ENCODE peak calls at places on chromosomes 4 and X, in six cellular contexts. C is AG10803, O is NCI-H2029, G is ecto neural progenitor cell, K is NCI-H1417, N is mucosa of gallbladder. P is an unnamed sample.

GRCh38 chrX:53354669-53355068 is 67.8 kb downstream of the SMC1A start:
- DNase-seq in C (no peak), G (no peak), O (no peak), N (no peak), K (no peak), P (no peak)

GRCh38 chr4:72375050-72375736 is 193.8 kb downstream of the ADAMTS3 start:
- DNase-seq in G (no peak), O (no peak), N (no peak), K (no peak), C (peak; percentile 94), P (no peak)

GRCh38 chr4:157444014-157444413 is 223.5 kb downstream of the GRIA2 start:
- DNase-seq in O (no peak), C (no peak), K (no peak), G (no peak), N (no peak), P (no peak)

GRCh38 chr4:164193676-164194075 is 560.3 kb upstream of the SMIM31 start:
- DNase-seq in G (no peak), N (no peak), K (no peak), C (no peak), O (no peak), P (no peak)

GRCh38 chr4:152534541-152535231 is 1.2 kb downstream of the FBXW7 start:
- DNase-seq in O (no peak), C (peak; percentile 12), N (peak; percentile 33), G (peak; percentile 57), K (peak; percentile 48), P (peak; percentile 62)

GRCh38 chr4:77473509-77473908 is 132.1 kb upstream of the CXCL13 start:
- DNase-seq in C (no peak), O (no peak), K (no peak), N (no peak), G (no peak), P (peak; percentile 11)

GRCh38 chrX:39162322-39162721 is 361.1 kb downstream of the MID1IP1 start:
- DNase-seq in G (peak; percentile 58), N (no peak), C (no peak), K (no peak), O (no peak), P (peak; percentile 25)

GRCh38 chr4:48667148-48667547 is 112.9 kb downstream of the FRYL start:
- DNase-seq in G (no peak), O (no peak), N (no peak), K (no peak), C (no peak), P (no peak)

GRCh38 chr4:128979934-128980333 is 113.4 kb downstream of the SCLT1 start:
- DNase-seq in C (peak; percentile 85), G (no peak), N (no peak), O (no peak), K (no peak), P (no peak)

GRCh38 chr4:39932776-39933402 is 44.8 kb downstream of the PDS5A start:
- DNase-seq in N (no peak), G (no peak), K (no peak), O (no peak), C (no peak), P (no peak)

P was measured in endothelial cell.